ENCODE peak calls at places on chromosomes 2 and 18, in six cellular contexts. F, K, M, T, B and D are unnamed samples.

GRCh38 chr2:203637819-203638167 is 68.6 kb upstream of the CD28 start:
- ATAC-seq in T (no peak), M (no peak), F (no peak), B (no peak), K (no peak), D (no peak)

GRCh38 chr2:100722125-100722524 is 97.8 kb upstream of the NPAS2 start:
- ATAC-seq in T (no peak), M (no peak), F (no peak), K (peak; percentile 15), B (no peak), D (no peak)

GRCh38 chr2:3768960-3769765 is 65.8 kb downstream of the DCDC2C start:
- ATAC-seq in K (no peak), M (no peak), F (no peak), T (no peak), B (no peak), D (no peak)

GRCh38 chr2:138271467-138271866 is 230.1 kb upstream of the SPOPL start:
- ATAC-seq in T (no peak), B (no peak), M (peak; percentile 75), K (no peak), F (no peak), D (no peak)

GRCh38 chr2:201129044-201129505 is 13.1 kb downstream of the CFLAR start:
- ATAC-seq in F (no peak), M (no peak), B (peak; percentile 33), T (peak; percentile 13), K (peak; percentile 54), D (no peak)

GRCh38 chr2:160157861-160158813 is 41.9 kb downstream of the ITGB6 start:
- ATAC-seq in M (peak; percentile 53), K (no peak), T (no peak), B (no peak), F (no peak), D (peak; percentile 16)

GRCh38 chr2:47323822-47324171 is 79.2 kb upstream of the MSH2 start:
- ATAC-seq in K (no peak), T (no peak), B (peak; percentile 35), F (peak; percentile 44), M (no peak), D (no peak)

GRCh38 chr18:56953444-56953843 is 193.4 kb upstream of the BOD1L2 start:
- ATAC-seq in F (no peak), T (no peak), B (no peak), M (no peak), K (no peak), D (no peak)

GRCh38 chr2:167212054-167212648 is 323.9 kb downstream of the XIRP2 start:
- ATAC-seq in K (no peak), B (peak; percentile 72), T (peak; percentile 72), M (no peak), F (no peak), D (no peak)

GRCh38 chr2:132415256-132416079 is 1.1 kb upstream of the GPR39 start:
- ATAC-seq in B (peak; percentile 13), F (peak; percentile 37), T (no peak), K (no peak), M (no peak), D (no peak)

GRCh38 chr18:23669804-23670203 is 7.1 kb upstream of the ANKRD29 start:
- ATAC-seq in T (no peak), F (no peak), M (no peak), B (no peak), K (peak; percentile 20), D (no peak)

GRCh38 chr2:130371723-130372054 is 15.8 kb downstream of the PTPN18 start:
- ATAC-seq in B (no peak), K (peak; percentile 31), M (peak; percentile 17), T (peak; percentile 54), F (peak; percentile 52), D (peak; percentile 23)

GRCh38 chr2:10757814-10758286 is 36.4 kb downstream of the ATP6V1C2 start:
- ATAC-seq in M (no peak), K (no peak), F (no peak), T (no peak), B (peak; percentile 10), D (no peak)

GRCh38 chr18:55264108-55264507 is 304.8 kb upstream of the CCDC68 start:
- ATAC-seq in K (no peak), M (no peak), T (no peak), F (no peak), B (no peak), D (no peak)

GRCh38 chr2:74551530-74551929 is 2.2 kb downstream of the LOXL3 start:
- ATAC-seq in T (no peak), M (no peak), F (no peak), B (no peak), K (no peak), D (no peak)

GRCh38 chr2:1716441-1716840 is 27.9 kb downstream of the PXDN start:
- ATAC-seq in F (no peak), M (no peak), K (no peak), B (no peak), T (no peak), D (no peak)

GRCh38 chr2:21793461-21793860 is 669.7 kb downstream of the TDRD15 start:
- ATAC-seq in F (no peak), T (no peak), B (no peak), K (no peak), M (no peak), D (no peak)

GRCh38 chr18:8084160-8084559 is 517.0 kb downstream of the PTPRM start:
- ATAC-seq in B (peak; percentile 89), K (no peak), T (peak; percentile 68), M (peak; percentile 84), F (peak; percentile 43), D (no peak)

GRCh38 chr2:209808521-209808920 is 36.9 kb downstream of the UNC80 start:
- ATAC-seq in M (peak; percentile 83), T (no peak), B (no peak), F (no peak), K (peak; percentile 63), D (no peak)

GRCh38 chr2:164816900-164817299 is 24.7 kb downstream of the COBLL1 start:
- ATAC-seq in T (no peak), F (no peak), B (peak; percentile 30), M (no peak), K (no peak), D (no peak)

GRCh38 chr2:5501807-5502206 is 190.4 kb upstream of the SOX11 start:
- ATAC-seq in F (no peak), T (no peak), K (no peak), M (no peak), B (no peak), D (no peak)

GRCh38 chr2:196440413-196440812 is 199.1 kb upstream of the CCDC150 start:
- ATAC-seq in M (no peak), B (no peak), T (peak; percentile 48), F (no peak), K (no peak), D (no peak)

GRCh38 chr2:228348653-228349052 is 167.2 kb upstream of the SPHKAP start:
- ATAC-seq in M (no peak), K (no peak), F (no peak), T (no peak), B (no peak), D (no peak)

GRCh38 chr2:38095996-38096861 is 20.3 kb upstream of the CYP1B1 start:
- ATAC-seq in M (no peak), B (peak; percentile 28), T (peak; percentile 76), F (peak; percentile 40), K (peak; percentile 78), D (no peak)

GRCh38 chr2:207230261-207231105 is 64.7 kb upstream of the KLF7 start:
- ATAC-seq in M (peak; percentile 91), K (no peak), B (peak; percentile 93), F (peak; percentile 70), T (peak; percentile 68), D (no peak)

GRCh38 chr18:9413586-9413985 is 61.7 kb upstream of the RALBP1 start:
- ATAC-seq in B (no peak), T (no peak), K (peak; percentile 40), F (no peak), M (no peak), D (no peak)

GRCh38 chr2:239026711-239027430 is 179.0 kb downstream of the TWIST2 start:
- ATAC-seq in F (no peak), M (peak; percentile 61), B (peak; percentile 83), T (no peak), K (no peak), D (no peak)

DNA sequence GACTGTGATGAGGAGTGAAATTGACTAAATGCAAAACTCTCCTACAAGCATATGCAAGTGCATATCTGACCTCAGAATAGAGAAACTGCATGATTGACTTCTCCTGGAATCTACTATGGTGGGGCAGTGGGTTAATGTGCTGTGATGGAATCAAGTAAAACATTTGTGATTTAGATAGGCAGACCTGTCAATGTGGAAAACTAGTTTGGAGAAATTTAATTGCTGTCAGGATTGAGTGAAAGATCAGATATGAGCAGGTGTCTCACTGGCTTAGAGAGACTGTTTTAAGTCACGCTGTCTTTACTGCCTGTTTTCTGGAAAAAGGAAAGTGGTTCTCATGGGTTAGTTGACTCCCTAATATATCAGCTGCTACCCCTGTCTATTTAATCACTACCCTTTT is 881.0 kb upstream of the CNTNAP5 start:
- ATAC-seq in M (no peak), F (no peak), T (no peak), B (no peak), K (no peak), D (no peak)
- TF ChIP-seq EP300 in M (no peak), F (no peak), T (no peak), B (no peak), K (no peak), D (no peak)

GRCh38 chr2:174025271-174026121 is 60.3 kb upstream of the SP3 start:
- ATAC-seq in M (peak; percentile 46), B (peak; percentile 77), T (no peak), K (peak; percentile 65), F (no peak), D (peak; percentile 88)

GRCh38 chr2:174024524-174025270 is 59.5 kb upstream of the SP3 start:
- ATAC-seq in T (no peak), M (no peak), F (peak; percentile 15), B (peak; percentile 52), K (no peak), D (peak; percentile 76)

GRCh38 chr2:174026122-174026845 is 61.1 kb upstream of the SP3 start:
- ATAC-seq in F (no peak), K (no peak), T (no peak), B (no peak), M (no peak), D (no peak)

GRCh38 chr2:174022431-174022830 is 57.3 kb upstream of the SP3 start:
- ATAC-seq in M (no peak), T (no peak), B (no peak), K (no peak), F (no peak), D (no peak)

GRCh38 chr2:174023591-174024523 is 58.7 kb upstream of the SP3 start:
- ATAC-seq in T (peak; percentile 72), M (no peak), B (peak; percentile 75), F (peak; percentile 55), K (peak; percentile 74), D (peak; percentile 70)
- H3K27ac ChIP-seq in T (no peak overlapping the region), M (no peak overlapping the region), B (no peak overlapping the region), F (peak overlapping the region; percentile 73), K (peak overlapping the region; percentile 90), D (peak overlapping the region; percentile 81)

GRCh38 chr2:83900859-83901258 is 558.2 kb downstream of the SUCLG1 start:
- ATAC-seq in B (no peak), M (no peak), K (no peak), T (no peak), F (peak; percentile 24), D (no peak)
- TF ChIP-seq EP300 in B (no peak), M (no peak), K (no peak), T (no peak), F (no peak), D (no peak)

DNA sequence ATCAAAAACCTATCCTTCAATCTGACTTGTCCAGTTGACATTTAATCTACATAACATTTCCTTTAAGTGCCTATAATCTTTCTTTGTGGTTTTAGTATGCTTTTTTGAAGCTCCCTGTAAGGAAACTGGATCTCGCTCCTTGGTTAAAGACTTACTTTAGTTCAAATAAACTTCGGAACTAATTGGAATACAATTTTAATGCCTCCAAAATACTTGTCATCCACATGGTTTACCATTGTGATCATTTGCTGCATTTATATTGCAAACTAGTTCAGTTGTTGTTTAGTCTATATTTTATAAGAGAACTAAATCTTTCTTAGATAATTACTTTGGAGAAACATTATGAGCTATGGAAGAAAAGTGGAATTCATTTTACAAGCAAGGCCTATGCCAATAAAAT is 496.0 kb downstream of the ERBB4 start:
- ATAC-seq in F (no peak), B (no peak), K (no peak), M (no peak), T (no peak), D (no peak)
- H3K27ac ChIP-seq in F (no peak overlapping the region), B (no peak overlapping the region), K (no peak overlapping the region), M (no peak overlapping the region), T (no peak overlapping the region), D (no peak overlapping the region)